ENCODE peak calls at places on chromosome 3, in four cellular contexts. X is GM12878, Q is WTC11, A is K562. P is an unnamed sample.

GRCh38 chr3:178059124-178059523 is 477.1 kb upstream of the KCNMB2 start:
- DNase-seq in X (no peak), A (no peak), Q (no peak), P (no peak)

GRCh38 chr3:24037971-24038370 is 92.9 kb downstream of the NR1D2 start:
- DNase-seq in A (no peak), X (no peak), Q (no peak), P (no peak)

GRCh38 chr3:108486910-108487309 is 23.5 kb downstream of the MYH15 start:
- DNase-seq in Q (no peak), A (no peak), X (no peak), P (peak)

GRCh38 chr3:17407576-17407975 is 334.9 kb downstream of the TBC1D5 start:
- DNase-seq in X (no peak), Q (no peak), A (no peak), P (no peak)

GRCh38 chr3:38610436-38610835 is 39.1 kb downstream of the SCN5A start:
- DNase-seq in Q (no peak), X (no peak), A (no peak), P (no peak)

GRCh38 chr3:46558184-46559029 is 7.7 kb downstream of the LRRC2 start:
- DNase-seq in Q (peak), A (peak), X (peak), P (peak)

GRCh38 chr3:55481067-55481917 is 5.8 kb downstream of the WNT5A start:
- DNase-seq in Q (peak), X (no peak), A (no peak), P (peak)

GRCh38 chr3:32175607-32176197 is 62.8 kb upstream of the CMTM8 start:
- DNase-seq in Q (peak), X (no peak), A (peak), P (peak)

GRCh38 chr3:55074861-55075260 is 147.0 kb upstream of the LRTM1 start:
- DNase-seq in A (no peak), X (no peak), Q (no peak), P (no peak)

GRCh38 chr3:195544634-195545033 is 1.5 kb upstream of the PPP1R2 start:
- DNase-seq in A (no peak), Q (no peak), X (no peak), P (no peak)

GRCh38 chr3:116770815-116771450 is 61.4 kb downstream of the TUSC7 start:
- DNase-seq in X (peak), A (peak), Q (peak), P (peak)

GRCh38 chr3:46692566-46692983 is 904 bp downstream of the ALS2CL start:
- DNase-seq in A (peak), Q (peak), X (no peak), P (no peak)

GRCh38 chr3:182484184-182484583 is 309.1 kb upstream of the ATP11B start:
- DNase-seq in Q (no peak), A (no peak), X (no peak), P (no peak)

GRCh38 chr3:72625616-72626337 is 222.5 kb downstream of the SHQ1 start:
- DNase-seq in A (no peak), Q (no peak), X (no peak), P (no peak)

GRCh38 chr3:36487616-36488015 is 107.3 kb downstream of the STAC start:
- DNase-seq in X (no peak), A (no peak), Q (no peak), P (no peak)

GRCh38 chr3:86793786-86794185 is 197.2 kb downstream of the VGLL3 start:
- DNase-seq in A (no peak), Q (no peak), X (no peak), P (no peak)

GRCh38 chr3:188301147-188301546 is 147.2 kb downstream of the LPP start:
- DNase-seq in A (no peak), X (no peak), Q (no peak), P (no peak)

GRCh38 chr3:10335190-10335738 is 14.4 kb upstream of the SEC13 start:
- DNase-seq in Q (no peak), A (no peak), X (no peak), P (no peak)

GRCh38 chr3:112090899-112091586 is 4.9 kb downstream of the C3orf52 start:
- DNase-seq in Q (no peak), A (no peak), X (no peak), P (no peak)

GRCh38 chr3:30977592-30977991 is 83.1 kb upstream of the GADL1 start:
- DNase-seq in A (no peak), X (no peak), Q (no peak), P (no peak)

GRCh38 chr3:71101014-71101413 is 482.5 kb downstream of the FOXP1 start:
- DNase-seq in X (no peak), Q (no peak), A (no peak), P (no peak)

GRCh38 chr3:38354588-38355344 is 8.2 kb downstream of the XYLB start:
- DNase-seq in X (no peak), Q (no peak), A (no peak), P (no peak)

GRCh38 chr3:56855856-56856538 is 54.2 kb upstream of the ARHGEF3 start:
- DNase-seq in X (no peak), A (no peak), Q (peak), P (peak)

GRCh38 chr3:24944803-24945202 is 450.2 kb upstream of the THRB start:
- DNase-seq in X (no peak), A (no peak), Q (no peak), P (no peak)

GRCh38 chr3:108090066-108090700 is 648 bp downstream of the CD47 start:
- DNase-seq in Q (peak), A (no peak), X (no peak), P (no peak)

GRCh38 chr3:165521131-165521871 is 315.9 kb downstream of the BCHE start:
- DNase-seq in X (no peak), A (no peak), Q (no peak), P (no peak)

GRCh38 chr3:191238321-191238817 is 39.3 kb downstream of the OSTN start:
- DNase-seq in X (no peak), Q (no peak), A (no peak), P (no peak)

GRCh38 chr3:134485075-134485536 is 679 bp downstream of the ANAPC13 start:
- DNase-seq in X (no peak), A (no peak), Q (no peak), P (peak)

GRCh38 chr3:66378256-66378655 is 122.6 kb downstream of the LRIG1 start:
- DNase-seq in Q (peak), X (no peak), A (peak), P (peak)

GRCh38 chr3:188605231-188605630 is 451.3 kb downstream of the LPP start:
- DNase-seq in X (no peak), A (no peak), Q (no peak), P (no peak)

GRCh38 chr3:121595765-121596406 is 2.7 kb downstream of the FBXO40 start:
- DNase-seq in Q (no peak), X (no peak), A (no peak), P (no peak)

GRCh38 chr3:121598564-121598963 is 5.4 kb downstream of the FBXO40 start:
- DNase-seq in A (no peak), X (no peak), Q (no peak), P (no peak)

GRCh38 chr3:121604759-121605158 is 11.6 kb downstream of the FBXO40 start:
- DNase-seq in Q (no peak), A (no peak), X (no peak), P (no peak)

DNA sequence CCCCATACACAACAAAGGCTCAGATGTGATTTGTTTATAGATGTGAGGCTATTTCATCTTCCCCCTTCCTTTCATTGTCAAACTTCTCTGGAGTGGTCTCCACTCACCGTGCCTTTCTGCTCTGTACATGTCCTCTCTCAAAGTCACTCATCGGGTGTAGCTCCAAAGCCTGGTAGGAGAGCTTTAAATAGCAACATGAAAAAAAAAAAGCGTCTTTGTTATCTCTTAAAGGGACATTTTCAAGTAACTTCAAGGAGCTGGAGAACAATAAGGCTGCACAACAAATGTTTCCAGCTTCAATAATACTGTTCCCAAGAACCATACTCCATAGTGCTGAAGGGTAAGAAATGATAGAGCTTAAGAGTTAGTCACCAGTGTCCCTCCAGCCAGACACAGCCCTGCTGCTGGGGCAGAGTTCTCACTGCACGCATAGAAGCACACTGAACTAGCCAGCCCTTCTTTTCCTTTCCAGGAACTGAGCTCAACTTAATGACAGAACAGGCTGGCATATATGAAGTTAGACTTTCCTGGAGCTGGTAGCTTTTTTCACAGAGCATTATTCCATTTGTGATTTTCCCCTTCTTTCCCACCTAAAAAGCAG is 8.1 kb downstream of the FBXO40 start:
- DNase-seq in A (no peak), Q (no peak), X (no peak), P (no peak)
- TF ChIP-seq USF1 in A (no peak), Q (no peak), X (no peak), P (no peak)

GRCh38 chr3:79521221-79521848 is 246.5 kb downstream of the ROBO1 start:
- DNase-seq in A (peak), X (peak), Q (no peak), P (peak)
- TF ChIP-seq CTCF in A (peak), X (peak), Q (peak), P (peak)

DNA sequence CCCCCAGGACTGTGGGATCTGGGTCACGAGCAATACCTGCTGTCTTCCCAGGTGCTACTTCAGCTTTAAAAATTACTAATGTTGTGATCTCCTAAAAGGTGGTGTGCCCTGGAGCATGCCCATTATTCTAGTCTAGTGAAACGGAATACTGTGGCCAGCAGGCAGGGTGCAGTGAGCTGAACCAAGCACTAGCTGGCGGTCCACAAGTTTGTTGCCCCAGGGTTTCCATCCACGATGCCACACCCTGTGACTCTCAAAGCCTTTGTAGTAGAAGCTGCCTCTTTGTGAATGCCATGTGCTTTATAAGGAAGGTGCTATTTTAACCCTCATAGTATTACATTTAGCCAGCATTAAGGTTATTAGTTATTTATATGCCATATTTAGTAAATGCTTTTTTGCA is 49.1 kb downstream of the PXYLP1 start:
- DNase-seq in Q (no peak), X (no peak), A (no peak), P (no peak)
- TF ChIP-seq USF1 in Q (no peak), X (no peak), A (no peak), P (no peak)

GRCh38 chr3:43995078-43995928 is 246.4 kb upstream of the TOPAZ1 start:
- DNase-seq in X (no peak), Q (peak), A (no peak), P (peak)
- TF ChIP-seq CTCF in X (no peak), Q (no peak), A (no peak), P (no peak)

GRCh38 chr3:183502782-183503181 is 52.7 kb downstream of the KLHL6 start:
- DNase-seq in X (no peak), A (no peak), Q (no peak), P (peak)

GRCh38 chr3:183500349-183500748 is 55.2 kb downstream of the KLHL6 start:
- DNase-seq in X (no peak), A (no peak), Q (no peak), P (no peak)

GRCh38 chr3:183502237-183502636 is 53.3 kb downstream of the KLHL6 start:
- DNase-seq in X (no peak), A (no peak), Q (no peak), P (no peak)

GRCh38 chr3:183498634-183499033 is 56.9 kb downstream of the KLHL6 start:
- DNase-seq in A (no peak), Q (no peak), X (no peak), P (no peak)

GRCh38 chr3:183500981-183501704 is 54.4 kb downstream of the KLHL6 start:
- DNase-seq in X (no peak), Q (no peak), A (no peak), P (no peak)
- TF ChIP-seq USF1 in X (no peak), Q (no peak), A (no peak), P (no peak)

P was measured in SK-N-SH.